ENCODE peak calls at places on chromosomes 12 and 14, in nine cellular contexts. E is AG04450; X is CD4-positive, alpha-beta T cell; K is tibial artery; C is trophoblast cell; H is small intestine; F is hepatocyte; J is A549; I is mesendoderm. W is an unnamed sample.

GRCh38 chr14:32472512-32473472 is 143.7 kb downstream of the AKAP6 start:
- DNase-seq in F (no peak), I (peak), H (no peak), X (no peak), K (no peak), E (peak), C (peak), J (no peak), W (no peak)

GRCh38 chr12:5165296-5165970 is 121.8 kb downstream of the KCNA5 start:
- DNase-seq in E (no peak), K (no peak), I (no peak), C (no peak), X (no peak), H (no peak), J (no peak), F (no peak), W (no peak)

GRCh38 chr12:47938093-47938492 is 25.3 kb upstream of the TMEM106C start:
- DNase-seq in K (no peak), E (no peak), F (no peak), X (no peak), I (no peak), C (no peak), J (no peak), H (no peak), W (no peak)

GRCh38 chr12:47360771-47361388 is 281.1 kb upstream of the AMIGO2 start:
- DNase-seq in H (peak), J (no peak), X (peak), F (no peak), I (peak), C (no peak), E (no peak), K (no peak), W (no peak)

GRCh38 chr12:90970471-90970870 is 15.5 kb upstream of the CCER1 start:
- DNase-seq in X (no peak), C (no peak), E (no peak), F (no peak), J (no peak), I (no peak), K (no peak), H (peak), W (no peak)

GRCh38 chr14:80211143-80212024 is at the start of gene DIO2:
- DNase-seq in E (no peak), K (peak), F (peak), J (no peak), I (peak), H (peak), C (peak), X (no peak), W (no peak)

GRCh38 chr14:106691601-106692291 is 1165.4 kb downstream of the TMEM121 start:
- DNase-seq in X (peak), F (peak), J (no peak), K (no peak), H (no peak), E (no peak), C (peak), I (peak), W (no peak)

GRCh38 chr14:76953196-76953945 is 75.1 kb downstream of the IRF2BPL start:
- DNase-seq in X (peak), H (peak), J (peak), I (no peak), E (no peak), K (peak), F (peak), C (peak), W (no peak)

GRCh38 chr12:121108492-121108891 is 24.2 kb upstream of the P2RX7 start:
- DNase-seq in J (no peak), H (no peak), F (no peak), X (no peak), K (no peak), C (no peak), E (no peak), I (no peak), W (no peak)

GRCh38 chr12:127607146-127607725 is 659.7 kb upstream of the TMEM132C start:
- DNase-seq in K (no peak), F (no peak), C (no peak), I (peak), E (no peak), X (no peak), H (no peak), J (no peak), W (no peak)
- H3K27ac ChIP-seq in K (no peak), F (no peak), C (no peak), I (peak), E (no peak), X (no peak), H (no peak), J (no peak), W (no peak)

GRCh38 chr14:101715209-101716076 is 46.1 kb upstream of the PPP2R5C start:
- DNase-seq in I (no peak), J (no peak), X (no peak), H (no peak), C (no peak), E (no peak), F (no peak), K (peak), W (peak)

GRCh38 chr14:101711041-101711861 is 50.3 kb upstream of the PPP2R5C start:
- DNase-seq in E (no peak), I (peak), J (no peak), H (no peak), C (no peak), K (peak), X (no peak), F (no peak), W (peak)

GRCh38 chr14:101714394-101714793 is 47.1 kb upstream of the PPP2R5C start:
- DNase-seq in X (no peak), F (no peak), I (no peak), J (no peak), C (no peak), K (no peak), E (no peak), H (no peak), W (no peak)

GRCh38 chr14:101716077-101716950 is 45.2 kb upstream of the PPP2R5C start:
- DNase-seq in K (peak), E (no peak), X (no peak), C (no peak), F (no peak), J (no peak), I (no peak), H (no peak), W (peak)

DNA sequence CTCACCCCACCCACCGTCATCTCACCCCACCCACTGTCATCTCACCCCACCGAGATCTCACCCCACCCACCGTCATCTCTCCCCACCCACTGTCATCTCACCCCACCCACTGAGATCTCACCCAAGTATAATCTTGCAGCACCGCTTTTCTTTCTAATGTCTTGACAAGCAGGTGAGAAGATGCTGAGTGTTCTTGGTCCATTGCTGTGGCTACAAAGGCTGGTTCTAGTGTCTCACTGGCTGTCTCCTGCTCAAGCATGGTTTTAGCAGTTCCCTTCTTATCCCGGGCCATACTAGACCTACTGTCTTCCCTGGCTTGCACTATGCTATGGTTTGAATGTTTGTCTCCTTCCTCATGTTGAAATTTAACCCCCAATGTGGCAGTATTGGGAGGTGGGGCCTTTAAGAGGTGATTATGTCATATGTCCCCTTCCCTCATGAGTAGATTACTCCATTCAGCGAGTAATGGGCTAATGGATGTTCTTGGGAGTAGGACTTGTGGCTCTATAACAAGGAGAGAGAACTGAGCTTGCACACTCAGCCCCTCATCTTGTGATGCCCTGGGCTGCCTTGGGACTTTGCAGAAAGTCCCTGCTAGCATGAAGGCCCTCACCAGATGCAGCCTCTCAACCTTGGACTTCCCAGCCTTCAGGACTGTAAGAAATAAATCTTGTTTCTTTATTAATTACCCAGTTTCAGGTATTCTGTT is 47.7 kb upstream of the PPP2R5C start:
- DNase-seq in E (no peak), C (no peak), I (no peak), X (no peak), J (no peak), K (peak), H (no peak), F (no peak), W (peak)
- H3K27ac ChIP-seq in E (no peak), C (no peak), I (no peak), X (no peak), J (no peak), K (no peak), H (no peak), F (no peak), W (no peak)

DNA sequence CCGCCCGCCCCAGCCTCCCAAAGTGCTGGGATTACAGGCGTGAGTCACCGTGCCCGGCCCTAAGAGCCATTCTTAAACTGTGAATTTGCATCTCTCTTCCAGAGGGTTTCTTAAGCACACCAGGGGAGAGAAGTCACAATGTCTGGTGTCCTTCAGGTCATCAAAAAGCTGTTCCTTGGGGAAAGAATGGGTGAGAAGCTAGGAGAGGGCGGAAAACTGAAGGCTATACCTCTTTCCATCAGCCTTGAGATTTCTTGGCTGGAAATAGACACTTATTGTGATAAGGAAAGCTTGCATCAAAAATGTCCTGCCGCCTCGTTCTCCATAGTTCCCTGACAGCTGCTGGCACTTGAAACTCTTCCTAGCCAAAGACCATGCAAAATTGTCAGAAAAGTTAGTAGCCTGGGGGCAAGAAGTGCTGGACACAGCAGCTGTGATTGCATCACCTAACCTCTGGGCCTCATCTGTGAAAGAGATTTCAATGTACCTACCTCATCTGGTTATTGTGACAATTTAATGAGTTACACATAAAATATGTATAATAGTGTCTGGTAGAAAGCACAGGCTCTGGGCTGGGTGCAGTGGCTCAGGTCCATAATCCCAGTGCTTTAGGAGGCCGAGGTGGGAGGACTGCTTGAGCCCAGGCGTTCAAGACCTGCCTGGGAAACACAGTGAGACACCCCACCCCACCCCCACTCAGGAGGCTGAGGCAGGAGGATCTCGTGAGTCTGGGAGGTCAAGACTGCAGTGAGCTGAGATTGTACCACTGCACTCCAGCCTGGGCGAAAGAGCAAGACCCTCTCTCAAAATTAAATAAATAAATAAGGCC is 9.7 kb upstream of the UBC start:
- DNase-seq in F (no peak), X (no peak), I (peak), C (peak), H (no peak), J (no peak), E (no peak), K (peak), W (no peak)
- H3K27ac ChIP-seq in F (peak), X (no peak), I (peak), C (peak), H (no peak), J (peak), E (peak), K (no peak), W (no peak)

GRCh38 chr12:119340604-119341003 is 6.1 kb downstream of the CCDC60 start:
- DNase-seq in E (no peak), K (no peak), F (no peak), I (no peak), C (no peak), H (no peak), X (no peak), J (no peak), W (no peak)
- H3K27ac ChIP-seq in E (no peak), K (no peak), F (no peak), I (no peak), C (no peak), H (no peak), X (no peak), J (no peak), W (no peak)

W was measured in suprapubic skin.